ENCODE peak calls at places on chromosome 16, in nine cellular contexts. S is PC-3; H is DND-41; A is CD8-positive, alpha-beta T cell; F is breast epithelium; N is ovary; Q is heart left ventricle; I is uterus; W is heart right ventricle. R is an unnamed sample. For H3K4me1, the result is how much of the 10 kb centered on the place peaks cover.

GRCh38 chr16:88057656-88058055 is 106.4 kb downstream of the BANP start:
- DNase-seq in S (no peak), H (no peak), A (no peak), F (no peak), N (no peak), Q (no peak), I (peak), W (no peak), R (no peak)

GRCh38 chr16:50626868-50627267 is 54.2 kb downstream of the SNX20 start:
- DNase-seq in S (no peak), H (no peak), A (no peak), F (no peak), N (no peak), Q (no peak), I (no peak), W (no peak), R (peak)

GRCh38 chr16:78599271-78599670 is 499.8 kb downstream of the WWOX start:
- DNase-seq in S (no peak), H (no peak), A (no peak), F (no peak), N (no peak), Q (no peak), I (no peak), W (no peak), R (no peak)

GRCh38 chr16:73610160-73610559 is 562.2 kb upstream of the ZFHX3 start:
- DNase-seq in S (no peak), H (no peak), A (no peak), F (no peak), N (no peak), Q (no peak), I (no peak), W (no peak), R (no peak)

GRCh38 chr16:89364603-89365002 is 125.8 kb downstream of the ANKRD11 start:
- DNase-seq in S (no peak), H (no peak), A (no peak), F (no peak), N (no peak), Q (no peak), I (no peak), W (no peak), R (no peak)

GRCh38 chr16:27242868-27243590 is 25.5 kb downstream of the NSMCE1 start:
- DNase-seq in S (peak), H (peak), A (peak), F (no peak), N (peak), Q (peak), I (peak), W (no peak), R (peak)

GRCh38 chr16:75263963-75264445 is 12.6 kb upstream of the BCAR1 start:
- DNase-seq in S (peak), H (no peak), A (no peak), F (no peak), N (peak), Q (peak), I (peak), W (peak), R (no peak)

GRCh38 chr16:29667755-29668154 is 4.7 kb downstream of the SPN start:
- DNase-seq in S (no peak), H (no peak), A (no peak), F (no peak), N (no peak), Q (no peak), I (no peak), W (no peak), R (no peak)

GRCh38 chr16:22139008-22139407 is 23.3 kb upstream of the SDR42E2 start:
- DNase-seq in S (peak), H (no peak), A (no peak), F (no peak), N (no peak), Q (no peak), I (no peak), W (no peak), R (no peak)

GRCh38 chr16:88651276-88651988 is 579 bp upstream of the CYBA start:
- DNase-seq in S (no peak), H (no peak), A (peak), F (peak), N (no peak), Q (peak), I (no peak), W (peak), R (peak)

GRCh38 chr16:68311316-68311620 is 449 bp downstream of the PRMT7 start:
- DNase-seq in S (peak), H (no peak), A (peak), F (no peak), N (no peak), Q (no peak), I (no peak), W (no peak), R (no peak)

GRCh38 chr16:54402270-54402669 is 115.7 kb upstream of the IRX3 start:
- DNase-seq in S (no peak), H (no peak), A (no peak), F (peak), N (no peak), Q (peak), I (no peak), W (peak), R (no peak)

GRCh38 chr16:30829130-30830071 is 42.4 kb upstream of the ZNF629 start:
- DNase-seq in S (no peak), H (no peak), A (no peak), F (no peak), N (no peak), Q (no peak), I (no peak), W (peak), R (no peak)

GRCh38 chr16:55324491-55325447 is 766 bp downstream of the IRX6 start:
- DNase-seq in S (no peak), H (no peak), A (no peak), F (no peak), N (no peak), Q (peak), I (no peak), W (peak), R (no peak)

GRCh38 chr16:12009462-12009861 is 32.9 kb downstream of the SNX29 start:
- DNase-seq in S (no peak), H (no peak), A (peak), F (no peak), N (no peak), Q (no peak), I (no peak), W (no peak), R (no peak)

GRCh38 chr16:84925092-84925772 is 86.1 kb downstream of the ZDHHC7 start:
- DNase-seq in S (peak), H (peak), A (peak), F (no peak), N (peak), Q (peak), I (no peak), W (peak), R (peak)

GRCh38 chr16:30667361-30667905 is 9.2 kb downstream of the FBRS start:
- DNase-seq in S (no peak), H (no peak), A (no peak), F (no peak), N (no peak), Q (no peak), I (no peak), W (no peak), R (no peak)

GRCh38 chr16:2689968-2690830 is 7.9 kb downstream of the KCTD5 start:
- DNase-seq in S (no peak), H (no peak), A (no peak), F (no peak), N (no peak), Q (no peak), I (no peak), W (no peak), R (no peak)

GRCh38 chr16:14193316-14193871 is 122.3 kb downstream of the MRTFB start:
- DNase-seq in S (no peak), H (peak), A (no peak), F (no peak), N (no peak), Q (no peak), I (no peak), W (no peak), R (peak)

GRCh38 chr16:68642436-68643064 is 2.6 kb upstream of the CDH3 start:
- DNase-seq in S (no peak), H (no peak), A (no peak), F (peak), N (peak), Q (no peak), I (peak), W (no peak), R (no peak)

GRCh38 chr16:11534262-11534661 is 52.5 kb downstream of the LITAF start:
- DNase-seq in S (no peak), H (no peak), A (no peak), F (peak), N (no peak), Q (no peak), I (no peak), W (no peak), R (no peak)

GRCh38 chr16:76535-77272 is 1.3 kb upstream of the MPG start:
- DNase-seq in S (peak), H (peak), A (no peak), F (no peak), N (peak), Q (peak), I (peak), W (peak), R (no peak)

GRCh38 chr16:3592559-3592958 is 15.4 kb upstream of the NLRC3 start:
- DNase-seq in S (no peak), H (no peak), A (no peak), F (no peak), N (no peak), Q (no peak), I (no peak), W (peak), R (no peak)

GRCh38 chr16:11407047-11407982 is 62.1 kb downstream of the RMI2 start:
- DNase-seq in S (peak), H (peak), A (peak), F (peak), N (peak), Q (peak), I (peak), W (no peak), R (peak)

GRCh38 chr16:16075463-16076399 is 126.3 kb downstream of the ABCC1 start:
- DNase-seq in S (no peak), H (no peak), A (no peak), F (no peak), N (peak), Q (peak), I (no peak), W (peak), R (no peak)

GRCh38 chr16:3101018-3101840 is 2.1 kb upstream of the ZSCAN10 start:
- DNase-seq in S (peak), H (peak), A (peak), F (no peak), N (no peak), Q (no peak), I (no peak), W (no peak), R (no peak)

GRCh38 chr16:20683812-20684211 is 13.7 kb downstream of the ACSM1 start:
- DNase-seq in S (peak), H (no peak), A (no peak), F (no peak), N (no peak), Q (no peak), I (no peak), W (no peak), R (no peak)

GRCh38 chr16:4931381-4931780 is 5.6 kb downstream of the PPL start:
- DNase-seq in S (no peak), H (no peak), A (no peak), F (no peak), N (no peak), Q (no peak), I (no peak), W (no peak), R (no peak)

GRCh38 chr16:55703003-55704001 is 47.5 kb downstream of the SLC6A2 start:
- DNase-seq in S (peak), H (peak), A (no peak), F (no peak), N (no peak), Q (no peak), I (no peak), W (no peak), R (peak)

GRCh38 chr16:48592839-48593429 is 17.0 kb downstream of the N4BP1 start:
- DNase-seq in S (no peak), H (peak), A (no peak), F (no peak), N (no peak), Q (no peak), I (no peak), W (no peak), R (no peak)

GRCh38 chr16:63617047-63617989 is 1504.5 kb downstream of the CDH11 start:
- DNase-seq in S (no peak), H (no peak), A (no peak), F (no peak), N (peak), Q (peak), I (no peak), W (peak), R (no peak)

GRCh38 chr16:619476-620100 is 11.2 kb upstream of the WFIKKN1 start:
- DNase-seq in S (no peak), H (no peak), A (no peak), F (no peak), N (no peak), Q (no peak), I (no peak), W (no peak), R (no peak)

GRCh38 chr16:84412262-84412661 is 43.9 kb downstream of the ATP2C2 start:
- DNase-seq in S (no peak), H (no peak), A (no peak), F (no peak), N (no peak), Q (no peak), I (no peak), W (no peak), R (no peak)

GRCh38 chr16:57480127-57480753 is 6.1 kb downstream of the DOK4 start:
- DNase-seq in S (no peak), H (no peak), A (no peak), F (no peak), N (peak), Q (peak), I (peak), W (peak), R (no peak)

GRCh38 chr16:79519448-79519847 is 81.1 kb downstream of the MAF start:
- DNase-seq in S (no peak), H (no peak), A (no peak), F (no peak), N (no peak), Q (peak), I (no peak), W (peak), R (no peak)

GRCh38 chr16:27972500-27972899 is 91.0 kb downstream of the GSG1L start:
- DNase-seq in S (peak), H (peak), A (no peak), F (no peak), N (no peak), Q (no peak), I (no peak), W (no peak), R (peak)

GRCh38 chr16:1194665-1195392 is 30.2 kb downstream of the TPSG1 start:
- DNase-seq in S (no peak), H (peak), A (no peak), F (no peak), N (no peak), Q (no peak), I (no peak), W (no peak), R (no peak)

GRCh38 chr16:52964290-52964689 is 88.4 kb downstream of the CHD9NB start:
- DNase-seq in S (peak), H (no peak), A (no peak), F (no peak), N (no peak), Q (no peak), I (no peak), W (no peak), R (no peak)

GRCh38 chr16:11240636-11241473 is 15.1 kb downstream of the SOCS1 start:
- DNase-seq in S (no peak), H (peak), A (no peak), F (no peak), N (no peak), Q (peak), I (no peak), W (peak), R (no peak)

GRCh38 chr16:70696368-70696767 is 10.5 kb upstream of the MTSS2 start:
- DNase-seq in S (no peak), H (no peak), A (no peak), F (no peak), N (no peak), Q (no peak), I (no peak), W (no peak), R (no peak)
- H3K4me1 ChIP-seq in S (under half), H (under half), A (under half), F (under half), N (under half), Q (half or more), I (under half), W (half or more), R (under half)

DNA sequence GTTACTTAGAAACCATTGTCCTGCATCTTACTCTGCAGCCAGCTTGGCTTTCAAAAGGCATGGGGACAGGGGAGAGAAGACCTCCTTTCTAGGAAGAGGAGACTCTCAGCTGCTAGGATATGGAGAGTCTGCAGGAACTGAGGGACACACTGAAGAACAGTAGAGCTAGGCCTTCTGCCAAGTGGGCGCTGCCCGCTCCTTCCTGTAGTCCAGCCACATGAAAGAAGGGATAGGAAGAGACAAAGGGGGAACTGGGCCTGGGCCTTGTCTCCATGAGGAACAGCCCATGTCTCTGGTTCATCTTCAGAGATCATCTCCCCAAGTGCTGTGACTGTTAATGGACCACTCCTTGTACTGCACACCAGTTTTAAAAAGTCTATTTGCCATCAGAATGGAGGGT is 78.4 kb downstream of the SYCE1L start:
- DNase-seq in S (no peak), H (no peak), A (no peak), F (no peak), N (no peak), Q (no peak), I (no peak), W (no peak), R (no peak)
- H3K4me3 ChIP-seq in S (no peak), H (no peak), A (no peak), F (no peak), N (no peak), Q (no peak), I (no peak), W (no peak), R (no peak)

GRCh38 chr16:81101702-81102101 is 5.5 kb upstream of the GCSH start:
- DNase-seq in S (no peak), H (no peak), A (no peak), F (no peak), N (no peak), Q (no peak), I (no peak), W (no peak), R (no peak)

GRCh38 chr16:81106826-81107503 is 10.8 kb upstream of the GCSH start:
- DNase-seq in S (no peak), H (no peak), A (no peak), F (no peak), N (no peak), Q (no peak), I (no peak), W (no peak), R (no peak)

GRCh38 chr16:81112453-81112852 is 16.3 kb upstream of the GCSH start:
- DNase-seq in S (no peak), H (no peak), A (no peak), F (no peak), N (no peak), Q (no peak), I (no peak), W (no peak), R (no peak)

GRCh38 chr16:81105946-81106345 is 9.8 kb upstream of the GCSH start:
- DNase-seq in S (no peak), H (no peak), A (no peak), F (no peak), N (no peak), Q (no peak), I (no peak), W (no peak), R (no peak)

GRCh38 chr16:81107506-81107905 is 11.3 kb upstream of the GCSH start:
- DNase-seq in S (no peak), H (no peak), A (no peak), F (no peak), N (no peak), Q (no peak), I (no peak), W (no peak), R (no peak)
- H3K4me1 ChIP-seq in S (under half), H (under half), A (under half), F (under half), N (under half), Q (under half), I (under half), W (under half), R (under half)

DNA sequence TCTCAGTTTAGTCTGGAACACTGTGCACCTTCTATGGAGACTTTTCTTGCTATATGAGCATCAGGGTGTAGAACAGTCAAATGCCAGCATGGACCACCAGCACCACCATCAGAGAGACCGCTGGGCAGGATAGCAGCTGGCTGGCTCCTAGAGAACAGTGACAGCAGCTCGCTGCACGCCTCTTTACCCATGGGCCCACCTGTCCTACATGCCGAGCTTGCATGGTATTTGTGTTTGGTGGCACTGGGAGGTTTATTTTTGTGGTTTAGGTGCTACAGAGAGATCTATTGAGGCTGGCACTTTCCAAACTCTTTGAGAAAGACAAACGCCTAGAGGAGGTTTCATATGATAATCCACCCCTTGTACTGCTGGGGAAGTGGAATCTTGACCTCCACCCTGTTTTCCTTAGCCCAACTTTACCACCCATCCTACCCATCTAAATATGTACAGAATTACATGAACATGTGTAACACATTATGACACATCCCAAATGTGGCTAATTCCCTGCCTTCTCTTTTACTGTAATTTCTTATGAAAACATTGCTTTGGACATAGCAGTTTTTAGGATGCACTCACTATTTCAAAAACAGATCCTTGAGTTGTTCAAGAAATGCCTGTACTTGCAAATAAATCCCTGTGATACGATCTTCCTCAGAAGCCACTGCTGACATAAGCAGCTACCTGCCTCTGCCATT is 46.3 kb downstream of the COG7 start:
- DNase-seq in S (no peak), H (no peak), A (no peak), F (no peak), N (no peak), Q (no peak), I (no peak), W (no peak), R (no peak)
- H3K4me3 ChIP-seq in S (no peak), H (no peak), A (no peak), F (no peak), N (no peak), Q (no peak), I (no peak), W (no peak), R (no peak)

DNA sequence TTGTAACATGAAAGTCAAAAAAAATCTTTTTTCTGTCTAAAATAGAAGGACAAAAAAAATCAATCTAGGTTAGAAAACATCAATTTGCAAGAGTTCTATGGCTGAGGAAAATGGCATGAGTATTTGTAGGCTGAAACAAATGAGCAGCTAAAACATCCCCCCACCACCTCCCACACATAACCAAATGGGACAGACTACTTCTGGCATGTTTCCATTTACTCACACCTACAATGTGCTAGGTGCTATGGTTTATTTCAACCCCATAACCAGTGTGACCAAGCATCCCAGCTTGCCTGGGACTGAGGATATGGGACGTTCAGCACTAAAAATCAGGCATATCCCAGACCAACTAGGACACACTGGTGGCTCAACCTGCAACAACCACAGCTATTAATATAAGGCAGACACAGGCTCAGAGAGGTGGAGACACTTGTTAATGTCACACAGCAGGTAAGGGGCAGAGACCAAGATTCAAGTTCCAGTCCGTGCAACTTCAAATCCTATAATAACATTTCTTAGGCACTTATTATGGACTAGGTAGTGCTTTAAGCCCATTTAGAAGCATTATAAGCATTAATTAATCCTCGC is 96.0 kb downstream of the XYLT1 start:
- DNase-seq in S (no peak), H (no peak), A (no peak), F (no peak), N (no peak), Q (no peak), I (no peak), W (no peak), R (no peak)
- H3K4me1 ChIP-seq in S (under half), H (under half), A (under half), F (under half), N (under half), Q (under half), I (under half), W (half or more), R (under half)